ENCODE peak calls at places on chromosome 15, in six cellular contexts. V is tibial nerve, R is fibroblast of villous mesenchyme, A is mesothelial cell of epicardium, F is astrocyte of the cerebellum, P is colonic mucosa. W is an unnamed sample.

GRCh38 chr15:101017041-101017754 is 98.0 kb downstream of the LRRK1 start:
- DNase-seq in P (peak), F (no peak), R (no peak), A (no peak), V (peak), W (no peak)

GRCh38 chr15:29066848-29067247 is 181.1 kb downstream of the APBA2 start:
- DNase-seq in A (no peak), P (no peak), F (no peak), V (no peak), R (no peak), W (no peak)

GRCh38 chr15:77033417-77033728 is 37.5 kb downstream of the TSPAN3 start:
- DNase-seq in R (no peak), P (peak), F (no peak), A (peak), V (no peak), W (no peak)

GRCh38 chr15:41928100-41928499 is 34.2 kb upstream of the SPTBN5 start:
- DNase-seq in F (no peak), R (no peak), P (no peak), A (no peak), V (no peak), W (no peak)

GRCh38 chr15:96553006-96553405 is 222.5 kb downstream of the NR2F2 start:
- DNase-seq in A (no peak), P (no peak), F (no peak), R (no peak), V (no peak), W (no peak)

GRCh38 chr15:78075490-78076230 is 1.9 kb downstream of the TBC1D2B start:
- DNase-seq in A (no peak), R (peak), F (peak), V (peak), P (peak), W (peak)

GRCh38 chr15:95559875-95560394 is 770.6 kb upstream of the NR2F2 start:
- DNase-seq in V (peak), P (no peak), R (peak), F (peak), A (no peak), W (no peak)

GRCh38 chr15:22949074-22949547 is 31.1 kb downstream of the CYFIP1 start:
- DNase-seq in P (peak), R (peak), V (peak), A (no peak), F (no peak), W (peak)

GRCh38 chr15:96334017-96334704 is 3.7 kb downstream of the NR2F2 start:
- DNase-seq in V (peak), F (no peak), R (peak), P (peak), A (no peak), W (no peak)

GRCh38 chr15:29611057-29611456 is 211.2 kb downstream of the TJP1 start:
- DNase-seq in A (no peak), P (no peak), R (no peak), V (no peak), F (no peak), W (no peak)

GRCh38 chr15:64379216-64379960 is 1.9 kb downstream of the PCLAF start:
- DNase-seq in P (no peak), V (no peak), R (peak), F (no peak), A (no peak), W (no peak)

GRCh38 chr15:32867313-32867626 is 149.5 kb downstream of the GREM1 start:
- DNase-seq in A (no peak), F (no peak), V (no peak), P (no peak), R (peak), W (no peak)

GRCh38 chr15:101501703-101502373 is 12.3 kb upstream of the PCSK6 start:
- DNase-seq in A (no peak), F (no peak), V (no peak), P (no peak), R (peak), W (no peak)

GRCh38 chr15:71272932-71273331 is 157.7 kb downstream of the THSD4 start:
- DNase-seq in F (peak), R (peak), A (no peak), V (no peak), P (no peak), W (no peak)

GRCh38 chr15:94066046-94066445 is 165.3 kb upstream of the MCTP2 start:
- DNase-seq in R (no peak), V (no peak), F (no peak), P (no peak), A (no peak), W (no peak)

GRCh38 chr15:57504599-57504940 is 87.1 kb upstream of the MYZAP start:
- DNase-seq in A (no peak), R (no peak), P (no peak), F (no peak), V (no peak), W (no peak)

GRCh38 chr15:51077565-51078153 is 17.0 kb downstream of the TNFAIP8L3 start:
- DNase-seq in F (no peak), V (peak), R (peak), A (no peak), P (peak), W (peak)

GRCh38 chr15:26866298-26867198 is at the start of gene GABRA5:
- DNase-seq in P (no peak), R (no peak), A (no peak), F (no peak), V (no peak), W (no peak)

GRCh38 chr15:63991706-63992105 is 54.6 kb downstream of the DAPK2 start:
- DNase-seq in A (no peak), V (no peak), R (no peak), P (no peak), F (no peak), W (no peak)

GRCh38 chr15:44015555-44015954 is 179.5 kb downstream of the FRMD5 start:
- DNase-seq in R (no peak), F (no peak), A (no peak), V (no peak), P (no peak), W (no peak)

GRCh38 chr15:64009241-64009640 is 37.0 kb downstream of the DAPK2 start:
- DNase-seq in P (no peak), R (no peak), F (no peak), V (peak), A (no peak), W (no peak)

GRCh38 chr15:58962662-58963565 is 24.5 kb upstream of the RNF111 start:
- DNase-seq in A (no peak), F (no peak), V (no peak), P (no peak), R (no peak), W (no peak)

GRCh38 chr15:78317145-78317836 is 17.9 kb upstream of the SKIC8 start:
- DNase-seq in A (no peak), R (peak), P (peak), V (no peak), F (no peak), W (no peak)

GRCh38 chr15:36428102-36428845 is 151.2 kb upstream of the CDIN1 start:
- DNase-seq in V (peak), P (no peak), A (no peak), R (peak), F (peak), W (no peak)

GRCh38 chr15:29944925-29945324 is 122.7 kb upstream of the TJP1 start:
- DNase-seq in R (no peak), A (no peak), P (no peak), V (no peak), F (no peak), W (no peak)

GRCh38 chr15:79086814-79087213 is 3.8 kb downstream of the RASGRF1 start:
- DNase-seq in P (no peak), R (no peak), A (no peak), V (no peak), F (no peak), W (no peak)

GRCh38 chr15:68816795-68817303 is 3.8 kb downstream of the ANP32A start:
- DNase-seq in V (no peak), A (no peak), F (no peak), P (peak), R (peak), W (no peak)

GRCh38 chr15:42066764-42067415 is 27.5 kb downstream of the PLA2G4D start:
- DNase-seq in A (no peak), V (no peak), P (no peak), R (no peak), F (no peak), W (no peak)

GRCh38 chr15:99016680-99017321 is 9.2 kb upstream of the PGPEP1L start:
- DNase-seq in V (no peak), F (no peak), P (no peak), A (no peak), R (no peak), W (no peak)

GRCh38 chr15:40941528-40942336 is 11.5 kb upstream of the CHAC1 start:
- DNase-seq in A (no peak), P (peak), R (peak), F (peak), V (peak), W (peak)

GRCh38 chr15:44738340-44738984 is 2.1 kb downstream of the TRIM69 start:
- DNase-seq in V (no peak), F (peak), P (no peak), R (peak), A (no peak), W (no peak)

GRCh38 chr15:92924216-92924615 is 24.1 kb downstream of the CHD2 start:
- DNase-seq in F (no peak), A (no peak), P (no peak), R (no peak), V (no peak), W (no peak)

GRCh38 chr15:27328616-27329015 is 357.6 kb downstream of the GABRG3 start:
- DNase-seq in A (no peak), R (no peak), V (no peak), F (no peak), P (no peak), W (no peak)

GRCh38 chr15:96340611-96341464 is 10.3 kb downstream of the NR2F2 start:
- DNase-seq in R (no peak), F (no peak), V (no peak), P (peak), A (no peak), W (no peak)

GRCh38 chr15:39543651-39544050 is 37.2 kb upstream of the THBS1 start:
- DNase-seq in F (no peak), R (no peak), A (no peak), V (no peak), P (no peak), W (no peak)

GRCh38 chr15:96047255-96047931 is 283.1 kb upstream of the NR2F2 start:
- DNase-seq in V (no peak), R (peak), F (peak), P (no peak), A (no peak), W (no peak)

GRCh38 chr15:45386420-45386819 is 8.1 kb upstream of the GATM start:
- DNase-seq in V (no peak), R (no peak), F (no peak), P (no peak), A (no peak), W (no peak)

DNA sequence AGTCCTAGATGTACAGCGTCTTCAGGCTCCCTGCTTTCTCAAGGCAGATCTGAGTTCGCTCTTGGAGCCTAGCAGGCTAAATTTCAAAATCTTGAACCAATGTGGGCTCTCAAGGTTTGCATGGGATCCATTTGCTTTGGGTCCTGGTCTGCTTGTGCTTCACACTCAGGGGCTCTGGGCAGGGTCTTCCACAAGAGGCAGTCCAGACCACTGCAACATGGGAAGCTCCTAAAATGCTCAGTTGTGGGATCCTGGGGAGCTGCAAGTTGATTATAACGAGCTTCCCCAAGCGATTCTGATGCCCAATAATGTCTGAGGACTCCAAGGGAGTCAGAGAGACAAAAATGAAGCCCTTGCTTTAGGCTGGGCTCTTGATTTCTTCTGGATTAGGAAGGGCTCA is 6.7 kb downstream of the NUTM1 start:
- DNase-seq in P (no peak), R (no peak), V (no peak), A (no peak), F (no peak), W (no peak)
- TF ChIP-seq CTCF in P (no peak), R (no peak), V (no peak), A (no peak), F (no peak), W (no peak)

GRCh38 chr15:81199031-81199779 is 2.5 kb downstream of the IL16 start:
- DNase-seq in F (no peak), V (no peak), P (no peak), A (no peak), R (no peak), W (no peak)
- TF ChIP-seq CTCF in F (no peak), V (no peak), P (no peak), A (no peak), R (no peak), W (no peak)

DNA sequence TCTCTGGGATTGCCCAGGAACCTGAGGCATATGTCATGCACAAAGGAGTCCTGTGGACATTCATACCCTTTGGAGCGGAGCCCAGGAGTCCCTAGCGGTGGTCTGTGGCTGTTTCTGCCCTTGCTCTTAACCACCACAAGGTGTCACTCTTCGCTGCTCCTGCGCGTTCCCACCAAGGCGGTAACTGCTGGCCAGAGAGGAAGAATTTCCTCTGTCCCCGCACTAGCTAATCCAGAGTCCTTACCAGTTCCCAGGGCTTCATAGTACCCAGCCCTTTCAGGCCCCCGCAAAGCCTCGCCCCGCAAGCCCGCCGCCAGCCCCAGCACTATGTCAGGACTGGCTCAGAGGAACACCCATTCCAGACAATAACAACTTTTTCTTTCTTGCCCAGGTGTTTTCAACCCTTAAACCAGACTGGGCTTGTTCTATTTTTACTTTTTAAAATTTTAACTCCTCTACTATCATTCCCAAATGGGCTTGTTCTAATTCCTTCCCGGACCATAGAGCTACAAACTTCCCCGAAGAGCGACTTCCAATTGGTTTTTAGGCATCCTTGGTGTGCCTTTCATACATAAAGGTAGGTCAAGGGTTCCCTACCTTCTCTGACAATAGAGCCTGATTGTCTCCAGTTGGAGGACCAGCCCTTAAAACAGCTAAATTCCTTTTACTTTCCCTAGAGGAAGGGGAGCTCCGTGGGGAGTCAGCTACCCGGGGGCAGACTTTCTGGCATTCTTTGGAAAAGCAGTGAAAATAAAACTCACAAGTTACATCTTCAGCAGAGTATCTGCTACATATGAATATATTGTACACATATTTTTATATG is 31.8 kb upstream of the ZNF774 start:
- DNase-seq in V (peak), R (peak), A (peak), P (peak), F (peak), W (peak)
- TF ChIP-seq CTCF in V (peak), R (peak), A (peak), P (peak), F (peak), W (peak)

GRCh38 chr15:47377465-47377864 is 339.8 kb upstream of the SEMA6D start:
- DNase-seq in P (no peak), A (no peak), R (no peak), F (no peak), V (no peak), W (no peak)

GRCh38 chr15:47376190-47376589 is 341.1 kb upstream of the SEMA6D start:
- DNase-seq in A (no peak), P (no peak), V (no peak), R (no peak), F (no peak), W (no peak)

GRCh38 chr15:47371939-47372338 is 345.4 kb upstream of the SEMA6D start:
- DNase-seq in P (no peak), V (no peak), A (no peak), F (no peak), R (no peak), W (no peak)

GRCh38 chr15:47378527-47378926 is 338.8 kb upstream of the SEMA6D start:
- DNase-seq in R (no peak), F (no peak), A (no peak), V (no peak), P (no peak), W (no peak)

DNA sequence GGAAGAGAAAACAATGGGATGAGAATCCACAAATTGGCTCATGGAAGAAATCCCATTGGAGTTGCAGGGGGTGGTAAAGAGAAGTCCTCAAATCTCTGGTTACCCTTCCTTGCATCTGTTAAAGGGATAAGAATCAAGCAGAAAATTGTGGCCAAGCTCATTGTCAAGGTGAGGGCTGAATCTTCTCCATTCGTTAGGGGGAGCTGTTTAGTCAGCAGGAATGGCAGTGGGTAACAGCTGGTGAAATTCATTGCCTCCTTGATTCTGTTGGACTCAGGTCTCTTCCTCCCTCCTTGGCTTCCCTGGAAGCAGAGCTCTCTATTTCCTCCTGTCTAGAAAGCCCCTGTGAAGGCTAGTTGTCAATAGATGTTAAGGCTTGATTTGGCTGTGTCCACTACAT is 343.1 kb upstream of the SEMA6D start:
- DNase-seq in A (no peak), V (no peak), R (peak), F (no peak), P (no peak), W (no peak)
- TF ChIP-seq CTCF in A (no peak), V (no peak), R (peak), F (peak), P (no peak), W (no peak)

GRCh38 chr15:62241135-62241770 is 76.2 kb upstream of the C2CD4B start:
- DNase-seq in V (no peak), A (no peak), R (peak), F (no peak), P (peak), W (no peak)
- TF ChIP-seq CTCF in V (no peak), A (no peak), R (peak), F (peak), P (peak), W (no peak)

W was measured in omental fat pad.